ENCODE peak calls at places on chromosomes 13 and 19, in four cellular contexts. J, C, X and A are unnamed samples.
A peak's percentile ranks its signal among the peaks of the same experiment; 100 is the strongest.

GRCh38 chr13:34654203-34654602 is 287.9 kb upstream of the NBEA start:
- DNase-seq in J (no peak), C (no peak), X (peak; percentile 58), A (peak; percentile 67)

GRCh38 chr19:44430956-44431355 is 17.3 kb downstream of the ZNF229 start:
- DNase-seq in J (no peak), C (no peak), X (no peak), A (no peak)

GRCh38 chr19:9936151-9937000 is at the start of gene OLFM2:
- DNase-seq in J (no peak), C (peak; percentile 90), X (no peak), A (no peak)

GRCh38 chr19:7509625-7510024 is 6.3 kb upstream of the ZNF358 start:
- DNase-seq in J (peak; percentile 56), C (peak; percentile 80), X (no peak), A (no peak)

GRCh38 chr13:41645313-41645712 is 188.0 kb downstream of the RGCC start:
- DNase-seq in J (no peak), C (no peak), X (peak; percentile 88), A (peak; percentile 89)

GRCh38 chr19:56699552-56699951 is 28.0 kb upstream of the ZNF835 start:
- DNase-seq in J (no peak), C (no peak), X (no peak), A (no peak)

GRCh38 chr13:21109168-21109567 is 47.8 kb upstream of the LATS2 start:
- DNase-seq in J (no peak), C (no peak), X (no peak), A (no peak)

GRCh38 chr19:40253611-40254092 is 27.2 kb upstream of the CCNP start:
- DNase-seq in J (no peak), C (no peak), X (no peak), A (no peak)

GRCh38 chr13:39253774-39254173 is 215.5 kb downstream of the NHLRC3 start:
- DNase-seq in J (peak; percentile 27), C (no peak), X (no peak), A (peak; percentile 65)

GRCh38 chr19:8569066-8569761 is 8.0 kb downstream of the MYO1F start:
- DNase-seq in J (no peak), C (no peak), X (peak; percentile 93), A (peak; percentile 92)

GRCh38 chr13:67351114-67351513 is 121.0 kb upstream of the PCDH9 start:
- DNase-seq in J (no peak), C (no peak), X (no peak), A (no peak)

GRCh38 chr13:32495429-32495828 is 43.2 kb downstream of the N4BP2L2 start:
- DNase-seq in J (no peak), C (no peak), X (no peak), A (no peak)

GRCh38 chr13:100304241-100304640 is 215.3 kb downstream of the PCCA start:
- DNase-seq in J (no peak), C (no peak), X (no peak), A (no peak)

GRCh38 chr19:23409392-23410048 is 14.2 kb upstream of the ZNF91 start:
- DNase-seq in J (no peak), C (no peak), X (no peak), A (no peak)

GRCh38 chr19:47779524-47780214 is 1.2 kb downstream of the SELENOW start:
- DNase-seq in J (no peak), C (no peak), X (no peak), A (no peak)

GRCh38 chr19:1817553-1818179 is 5.6 kb upstream of the ATP8B3 start:
- DNase-seq in J (no peak), C (no peak), X (no peak), A (no peak)

GRCh38 chr19:1042689-1043511 is 3.0 kb downstream of the ABCA7 start:
- DNase-seq in J (no peak), C (no peak), X (no peak), A (peak; percentile 22)

GRCh38 chr19:58181902-58182576 is 822 bp upstream of the ZNF274 start:
- DNase-seq in J (peak; percentile 90), C (peak; percentile 47), X (no peak), A (peak; percentile 20)

GRCh38 chr19:2552859-2553258 is 76.9 kb downstream of the GADD45B start:
- DNase-seq in J (peak; percentile 81), C (no peak), X (no peak), A (no peak)

GRCh38 chr13:98751397-98752110 is 918 bp downstream of the SLC15A1 start:
- DNase-seq in J (no peak), C (peak; percentile 43), X (peak; percentile 22), A (peak; percentile 33)

GRCh38 chr13:20492641-20493040 is 33.0 kb downstream of the CRYL1 start:
- DNase-seq in J (no peak), C (peak; percentile 41), X (peak; percentile 29), A (peak; percentile 43)

GRCh38 chr13:101309014-101309619 is 107.2 kb downstream of the NALCN start:
- DNase-seq in J (no peak), C (no peak), X (peak; percentile 98), A (peak; percentile 98)

DNA sequence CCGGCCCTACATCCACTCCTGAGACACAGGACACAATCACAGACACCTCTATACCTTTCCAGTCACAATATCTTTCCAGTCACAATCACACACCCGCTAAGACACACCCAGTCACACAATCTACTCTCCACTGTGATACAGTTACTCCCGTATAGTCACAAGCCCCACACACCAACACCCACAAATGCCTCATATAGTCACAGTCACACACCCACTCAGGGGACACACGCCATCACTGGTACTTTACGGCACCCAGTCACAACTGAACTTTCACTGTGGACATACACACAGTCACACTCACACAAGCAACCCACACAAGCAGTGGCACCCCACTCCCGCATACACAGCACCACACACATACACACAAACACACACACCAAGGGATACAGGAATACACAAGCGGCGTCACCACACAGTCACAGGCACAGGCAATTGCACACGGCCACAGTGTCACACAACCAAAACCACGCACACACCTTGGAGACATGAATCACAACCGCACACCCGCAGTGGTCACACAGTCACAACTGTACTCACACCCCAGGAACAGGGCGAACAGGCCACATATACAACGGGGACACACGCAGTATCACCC is 575 bp downstream of the ZNF565 start:
- DNase-seq in J (peak; percentile 46), C (no peak), X (peak; percentile 61), A (peak; percentile 64)
- H3K79me2 ChIP-seq in J (peaks cover 62% of the 10 kb centered on the region), C (peaks cover 47% of the 10 kb centered on the region), X (peaks cover 59% of the 10 kb centered on the region), A (peaks cover 49% of the 10 kb centered on the region)

DNA sequence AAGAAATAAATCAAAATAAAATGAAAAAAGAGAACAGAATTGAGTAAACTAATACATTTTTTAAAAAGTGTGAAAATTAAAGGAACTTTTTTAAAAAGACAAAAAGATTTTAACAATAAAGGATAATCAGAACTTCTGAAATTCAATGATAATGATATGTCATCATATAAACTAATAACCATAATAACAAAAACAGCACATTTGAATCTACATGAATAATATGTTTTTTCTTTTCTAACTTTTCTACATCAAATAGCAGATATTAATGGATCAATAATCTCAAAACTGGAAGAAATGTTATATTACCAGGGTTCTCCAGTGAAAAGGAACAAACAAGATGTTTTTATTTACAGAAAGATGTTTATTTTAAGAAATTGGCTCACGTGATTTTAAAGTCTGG is 903.3 kb upstream of the MIR17HG start:
- DNase-seq in J (no peak), C (no peak), X (no peak), A (no peak)
- H3K9ac ChIP-seq in J (no peak overlapping the region), C (no peak overlapping the region), X (no peak overlapping the region), A (no peak overlapping the region)

GRCh38 chr19:34481861-34482379 is 362 bp downstream of the WTIP start:
- DNase-seq in J (no peak), C (no peak), X (no peak), A (peak; percentile 64)

GRCh38 chr19:34480491-34480890 is 1.1 kb upstream of the WTIP start:
- DNase-seq in J (no peak), C (no peak), X (no peak), A (no peak)

GRCh38 chr19:34484328-34484727 is 2.8 kb downstream of the WTIP start:
- DNase-seq in J (no peak), C (no peak), X (no peak), A (no peak)

GRCh38 chr19:34480971-34481821 is at the start of gene WTIP:
- DNase-seq in J (no peak), C (peak; percentile 97), X (peak; percentile 89), A (peak; percentile 94)

DNA sequence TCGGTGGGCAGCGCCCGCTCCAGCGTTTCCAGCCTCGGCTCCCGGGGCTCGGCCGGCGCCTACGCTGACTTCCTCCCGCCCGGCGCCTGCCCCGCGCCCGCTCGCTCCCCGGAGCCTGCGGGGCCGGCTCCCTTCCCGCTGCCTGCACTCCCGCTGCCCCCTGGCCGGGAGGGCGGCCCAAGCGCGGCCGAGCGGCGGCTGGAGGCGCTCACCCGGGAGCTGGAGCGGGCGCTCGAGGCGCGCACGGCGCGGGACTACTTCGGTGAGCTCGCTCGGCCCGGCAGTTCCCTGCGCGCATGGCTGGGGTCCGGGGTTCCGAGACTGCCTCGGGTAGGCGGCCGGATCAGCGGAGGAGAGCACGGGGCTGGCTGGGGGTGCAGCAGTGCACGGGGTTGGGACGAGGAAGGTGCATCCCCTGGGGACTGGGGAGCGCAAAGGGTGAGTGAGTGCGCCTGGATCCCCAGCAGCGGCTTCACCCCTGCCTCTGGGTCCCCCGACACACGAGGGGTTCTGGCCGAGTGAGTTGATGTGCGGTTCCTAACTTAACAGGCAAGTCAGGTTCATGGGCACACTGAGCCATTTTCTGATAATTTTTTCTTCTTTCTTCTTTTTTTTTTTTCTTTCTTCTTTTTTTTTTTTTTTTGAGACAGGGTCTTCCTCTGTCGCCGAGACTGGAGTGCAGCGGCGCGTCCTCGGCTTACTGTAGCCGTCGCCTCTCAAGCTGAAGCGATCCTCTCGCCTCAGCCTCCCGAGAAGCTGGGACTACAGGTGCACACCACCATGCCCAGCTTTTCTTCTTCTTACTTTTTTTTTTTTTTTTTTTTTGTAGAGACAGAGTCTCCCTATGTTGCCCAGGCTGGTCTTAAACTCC is 1.1 kb downstream of the WTIP start:
- DNase-seq in J (no peak), C (peak; percentile 73), X (peak; percentile 46), A (peak; percentile 61)
- H3K79me2 ChIP-seq in J (no peaks in the 10 kb centered on the region), C (peaks cover 55% of the 10 kb centered on the region), X (peaks cover 50% of the 10 kb centered on the region), A (peaks cover 42% of the 10 kb centered on the region)

GRCh38 chr13:23433171-23434153 is at the start of gene SACS:
- DNase-seq in J (no peak), C (peak; percentile 95), X (peak; percentile 69), A (peak; percentile 39)

GRCh38 chr13:23430664-23431063 is 2.8 kb downstream of the SACS start:
- DNase-seq in J (no peak), C (no peak), X (no peak), A (no peak)

GRCh38 chr13:23434431-23434830 is 929 bp upstream of the SACS start:
- DNase-seq in J (no peak), C (no peak), X (no peak), A (no peak)

GRCh38 chr13:23436680-23437079 is 3.2 kb upstream of the SACS start:
- DNase-seq in J (no peak), C (no peak), X (no peak), A (no peak)

GRCh38 chr13:23432589-23432988 is 913 bp downstream of the SACS start:
- DNase-seq in J (no peak), C (peak; percentile 41), X (no peak), A (no peak)
- H3K9ac ChIP-seq in J (no peak overlapping the region), C (no peak overlapping the region), X (peak overlapping the region; percentile 94), A (no peak overlapping the region)

GRCh38 chr19:13044160-13044853 is 49.0 kb downstream of the NFIX start:
- DNase-seq in J (no peak), C (no peak), X (peak; percentile 89), A (peak; percentile 92)
- H3K79me2 ChIP-seq in J (no peaks in the 10 kb centered on the region), C (no peaks in the 10 kb centered on the region), X (peaks cover 90% of the 10 kb centered on the region), A (peaks cover 89% of the 10 kb centered on the region)

DNA sequence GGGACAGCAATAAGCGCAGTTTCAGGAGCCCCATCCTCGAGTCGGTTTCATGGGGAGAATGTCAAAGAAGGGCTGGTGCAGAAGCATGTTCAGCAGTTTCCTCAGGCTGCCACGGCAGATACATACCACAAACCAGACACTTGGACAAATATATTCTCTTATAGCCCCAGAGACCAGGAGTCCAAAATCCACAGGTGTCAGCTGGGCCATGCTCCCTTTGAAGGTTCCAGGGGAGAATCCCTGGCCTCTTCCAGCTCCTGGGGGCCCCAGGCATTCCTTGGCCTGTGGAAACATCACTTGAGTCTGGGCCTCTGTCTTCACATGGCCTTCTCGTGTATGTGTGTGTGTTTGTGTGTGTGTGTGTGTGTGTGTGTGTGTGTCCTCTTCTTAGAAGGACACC is 164.1 kb downstream of the UQCRFS1 start:
- DNase-seq in J (no peak), C (no peak), X (no peak), A (no peak)
- H3K9ac ChIP-seq in J (no peak overlapping the region), C (no peak overlapping the region), X (no peak overlapping the region), A (no peak overlapping the region)